ENCODE peak calls at places on chromosomes 3 and 15, in six cellular contexts. U is coronary artery, H is astrocyte of the cerebellum, O is fibroblast of the aortic adventitia, F is mucosa of descending colon, T is suprapubic skin. Q is an unnamed sample.

GRCh38 chr15:99424131-99424571 is 141.6 kb upstream of the MEF2A start:
- DNase-seq in T (peak; percentile 72), H (no peak), O (no peak), U (no peak), F (no peak), Q (no peak)

GRCh38 chr3:112776000-112776399 is 70.7 kb downstream of the CD200R1L start:
- DNase-seq in O (peak; percentile 51), U (no peak), T (no peak), F (no peak), H (no peak), Q (no peak)

GRCh38 chr15:94327356-94327936 is 96.1 kb downstream of the MCTP2 start:
- DNase-seq in F (no peak), O (peak; percentile 47), H (peak; percentile 13), T (no peak), U (no peak), Q (no peak)

GRCh38 chr3:42071720-42072582 is 19.2 kb upstream of the TRAK1 start:
- DNase-seq in F (peak; percentile 70), O (peak; percentile 79), T (peak; percentile 37), U (peak; percentile 85), H (peak; percentile 35), Q (peak; percentile 86)

GRCh38 chr3:152497457-152497856 is 228.7 kb downstream of the MBNL1 start:
- DNase-seq in F (no peak), T (no peak), U (no peak), O (peak; percentile 70), H (no peak), Q (no peak)

GRCh38 chr3:115092220-115092791 is 54.8 kb downstream of the ZBTB20 start:
- DNase-seq in O (peak; percentile 77), H (peak; percentile 57), F (peak; percentile 73), T (peak; percentile 81), U (no peak), Q (no peak)

GRCh38 chr3:161273589-161274218 is 52.6 kb downstream of the NMD3 start:
- DNase-seq in O (peak; percentile 75), U (no peak), H (peak; percentile 46), F (peak; percentile 69), T (no peak), Q (no peak)

GRCh38 chr15:39946862-39947261 is 12.9 kb downstream of the EIF2AK4 start:
- DNase-seq in T (no peak), H (no peak), O (peak; percentile 16), U (no peak), F (no peak), Q (no peak)

GRCh38 chr15:60374628-60375081 is 23.1 kb downstream of the ANXA2 start:
- DNase-seq in T (no peak), O (peak; percentile 95), F (no peak), H (peak; percentile 95), U (peak; percentile 89), Q (peak; percentile 93)

GRCh38 chr15:71219646-71220045 is 104.4 kb downstream of the THSD4 start:
- DNase-seq in F (no peak), U (no peak), O (peak; percentile 96), H (no peak), T (no peak), Q (no peak)

GRCh38 chr15:96331141-96331941 is 841 bp downstream of the NR2F2 start:
- DNase-seq in H (no peak), T (no peak), U (peak; percentile 69), F (no peak), O (peak; percentile 64), Q (no peak)

GRCh38 chr15:41231536-41231935 is 468 bp downstream of the CHP1 start:
- DNase-seq in O (peak; percentile 21), T (no peak), H (no peak), U (no peak), F (no peak), Q (no peak)

GRCh38 chr15:69456208-69457166 is 3.9 kb downstream of the RPLP1 start:
- DNase-seq in U (no peak), O (no peak), H (no peak), T (no peak), F (no peak), Q (no peak)

GRCh38 chr3:34483290-34483887 is 685.0 kb downstream of the PDCD6IP start:
- DNase-seq in O (no peak), U (no peak), H (no peak), T (no peak), F (no peak), Q (no peak)

GRCh38 chr3:191563722-191564121 is 102.8 kb downstream of the PYDC2 start:
- DNase-seq in F (no peak), T (no peak), O (no peak), U (no peak), H (no peak), Q (no peak)

GRCh38 chr15:70437882-70438331 is 325.5 kb downstream of the UACA start:
- DNase-seq in F (no peak), U (no peak), O (no peak), T (no peak), H (no peak), Q (no peak)

GRCh38 chr3:140731440-140732119 is 53.7 kb downstream of the TRIM42 start:
- DNase-seq in U (no peak), F (no peak), O (no peak), H (no peak), T (no peak), Q (no peak)

Q was measured in osteocyte.